ENCODE peak calls at places on chromosomes 3 and 15, in ten cellular contexts. D, Y, N, O, G, K, S, R, J and E are unnamed samples.
A peak's percentile ranks its signal among the peaks of the same experiment; 100 is the strongest.

GRCh38 chr15:51846066-51846462 is 16.6 kb downstream of the TMOD3 start:
- DNase-seq in S (no peak), J (no peak), Y (no peak), R (no peak), N (no peak), O (no peak), K (no peak), G (no peak), D (no peak), E (no peak)

GRCh38 chr15:29668120-29668602 is 154.1 kb downstream of the TJP1 start:
- DNase-seq in O (peak; percentile 72), N (peak; percentile 88), G (peak; percentile 92), Y (peak; percentile 60), J (peak; percentile 91), K (peak; percentile 86), R (no peak), D (peak; percentile 56), S (peak; percentile 60), E (no peak)

GRCh38 chr3:14633417-14633816 is 18.1 kb upstream of the CCDC174 start:
- DNase-seq in K (no peak), G (no peak), J (no peak), S (no peak), Y (no peak), R (no peak), N (no peak), D (no peak), O (no peak), E (no peak)

GRCh38 chr15:71103102-71103676 is 12.1 kb upstream of the THSD4 start:
- DNase-seq in Y (peak; percentile 68), D (no peak), O (peak; percentile 9), S (no peak), J (no peak), N (peak; percentile 68), R (no peak), G (peak; percentile 30), K (peak; percentile 54), E (no peak)

GRCh38 chr15:31341036-31341435 is 14.4 kb downstream of the KLF13 start:
- DNase-seq in J (no peak), R (no peak), O (no peak), N (no peak), S (no peak), D (no peak), Y (no peak), G (no peak), K (no peak), E (no peak)

GRCh38 chr3:128217702-128218475 is 64.6 kb downstream of the EEFSEC start:
- DNase-seq in Y (no peak), O (no peak), G (no peak), S (no peak), N (peak; percentile 79), D (no peak), J (no peak), R (peak; percentile 33), K (peak; percentile 67), E (no peak)

GRCh38 chr3:55951371-55951770 is 464.3 kb upstream of the WNT5A start:
- DNase-seq in G (no peak), N (no peak), R (no peak), D (no peak), O (no peak), Y (no peak), J (no peak), S (no peak), K (no peak), E (no peak)

GRCh38 chr15:90419202-90419601 is 31.2 kb downstream of the IQGAP1 start:
- DNase-seq in N (no peak), G (no peak), S (no peak), Y (no peak), D (no peak), J (no peak), K (no peak), O (no peak), R (peak; percentile 38), E (no peak)

GRCh38 chr15:62931650-62932049 is 110.9 kb upstream of the TPM1 start:
- DNase-seq in N (no peak), D (no peak), S (no peak), G (no peak), O (no peak), Y (no peak), J (no peak), R (no peak), K (no peak), E (no peak)

GRCh38 chr15:62925875-62926274 is 116.7 kb upstream of the TPM1 start:
- DNase-seq in D (no peak), J (no peak), S (no peak), Y (no peak), G (no peak), O (no peak), K (no peak), R (no peak), N (no peak), E (no peak)

GRCh38 chr15:62927196-62927595 is 115.4 kb upstream of the TPM1 start:
- DNase-seq in Y (no peak), J (no peak), D (no peak), K (no peak), N (peak; percentile 29), S (no peak), G (no peak), R (no peak), O (no peak), E (no peak)

GRCh38 chr15:62928996-62929350 is 113.6 kb upstream of the TPM1 start:
- DNase-seq in R (no peak), O (no peak), G (no peak), N (peak; percentile 92), S (no peak), J (no peak), D (no peak), Y (peak; percentile 29), K (peak; percentile 90), E (no peak)

GRCh38 chr15:62928242-62928995 is 114.1 kb upstream of the TPM1 start:
- DNase-seq in R (no peak), N (peak; percentile 92), D (peak; percentile 47), J (no peak), S (no peak), K (peak; percentile 93), G (no peak), Y (peak; percentile 70), O (no peak), E (no peak)
- TF ChIP-seq CTCF in R (no peak), N (peak; percentile 56), D (peak; percentile 40), J (no peak), S (peak; percentile 23), K (peak; percentile 33), G (no peak), Y (peak; percentile 45), O (peak; percentile 20), E (no peak)

GRCh38 chr15:81175496-81175895 is 21.2 kb upstream of the IL16 start:
- DNase-seq in N (no peak), J (no peak), K (no peak), O (no peak), R (no peak), D (no peak), G (no peak), Y (no peak), S (no peak), E (no peak)

GRCh38 chr15:81178365-81178764 is 18.3 kb upstream of the IL16 start:
- DNase-seq in D (no peak), N (no peak), K (no peak), O (no peak), S (no peak), R (no peak), Y (no peak), G (no peak), J (no peak), E (no peak)

GRCh38 chr15:81174125-81174524 is 22.6 kb upstream of the IL16 start:
- DNase-seq in G (no peak), R (no peak), D (no peak), K (no peak), S (no peak), J (no peak), O (no peak), N (no peak), Y (no peak), E (no peak)

GRCh38 chr15:81174759-81175327 is 21.8 kb upstream of the IL16 start:
- DNase-seq in O (no peak), K (no peak), D (no peak), R (no peak), Y (no peak), J (no peak), G (no peak), N (no peak), S (no peak), E (no peak)

GRCh38 chr15:81176291-81176893 is 20.3 kb upstream of the IL16 start:
- DNase-seq in G (peak; percentile 15), R (no peak), Y (no peak), N (no peak), S (no peak), D (no peak), O (no peak), J (peak; percentile 70), K (no peak), E (no peak)
- TF ChIP-seq CTCF in G (no peak), R (no peak), Y (no peak), N (no peak), S (no peak), D (no peak), O (no peak), J (peak; percentile 18), K (no peak), E (no peak)

DNA sequence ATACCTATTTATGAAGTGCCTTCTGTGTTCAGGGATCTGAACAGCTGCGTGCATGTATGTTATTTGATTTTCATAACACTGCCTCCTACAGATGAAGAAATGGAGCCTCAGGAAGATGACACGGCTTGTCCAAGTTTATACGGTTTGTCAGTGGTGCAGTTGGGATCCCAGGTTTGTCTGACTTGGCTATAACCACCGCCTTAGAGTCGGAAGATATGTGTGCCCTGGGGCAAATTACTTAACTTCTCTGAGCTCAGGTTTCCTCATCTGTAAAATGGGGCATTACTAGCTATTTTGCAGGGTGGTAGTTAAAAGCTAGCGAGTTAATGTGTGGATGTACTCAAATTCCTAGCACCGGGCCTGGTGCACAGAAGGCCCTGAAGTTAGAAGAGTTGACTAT is 54.1 kb upstream of the ANP32A start:
- DNase-seq in D (no peak), N (no peak), K (no peak), S (no peak), O (no peak), R (no peak), Y (no peak), J (no peak), G (no peak), E (no peak)
- TF ChIP-seq CTCF in D (no peak), N (no peak), K (no peak), S (no peak), O (no peak), R (no peak), Y (no peak), J (no peak), G (no peak), E (no peak)

DNA sequence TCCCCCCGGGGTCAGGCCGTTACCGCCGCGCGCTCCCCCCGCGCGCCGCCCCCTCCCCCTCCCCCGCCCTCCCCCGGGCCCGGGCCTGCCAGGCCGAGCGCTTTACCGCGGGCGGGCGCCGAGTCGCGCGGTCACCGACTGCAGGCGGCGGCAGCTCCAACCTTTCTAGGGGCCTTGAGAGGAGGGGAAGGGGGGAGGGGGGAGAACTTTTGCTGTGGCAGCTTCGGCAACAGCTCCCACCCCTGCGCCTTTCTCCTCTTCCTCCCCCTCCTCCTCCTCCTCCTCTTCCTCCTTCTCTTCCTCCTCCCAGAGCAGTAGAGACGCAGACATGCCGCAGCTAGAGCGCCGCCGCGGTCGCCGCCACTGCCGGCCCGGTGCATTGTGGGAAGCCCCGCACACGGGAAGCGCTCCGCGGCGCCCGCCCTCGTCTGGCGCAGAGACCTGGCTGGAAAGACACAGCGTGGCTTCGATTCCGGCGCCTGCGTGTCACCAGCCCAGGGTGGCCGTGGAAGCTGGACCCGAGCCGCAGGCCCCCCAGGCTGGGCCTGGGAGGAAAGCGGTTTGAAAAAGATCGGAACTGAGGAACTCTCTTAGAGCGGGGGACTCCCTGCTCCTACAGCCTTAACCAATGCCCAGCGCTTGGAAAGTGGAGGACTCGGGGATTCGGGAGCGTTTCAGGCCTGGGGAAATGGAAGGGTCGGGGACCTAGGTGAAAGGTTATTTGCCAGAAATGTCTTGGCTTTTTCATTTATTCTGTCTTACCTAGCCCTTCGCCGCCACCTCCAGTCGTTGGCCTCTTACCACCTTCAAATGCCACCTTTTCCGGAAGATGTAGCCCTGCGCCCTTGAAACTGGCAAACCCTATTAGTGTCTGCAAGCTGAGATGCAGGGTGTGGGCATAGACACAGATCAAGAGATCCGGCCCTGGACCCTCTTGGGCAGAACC is at the start of gene ZNF148:
- DNase-seq in O (peak; percentile 87), S (peak; percentile 83), N (peak; percentile 84), Y (peak; percentile 95), J (peak; percentile 90), R (peak; percentile 93), D (peak; percentile 63), G (peak; percentile 92), K (peak; percentile 92), E (peak; percentile 90)
- TF ChIP-seq CTCF in O (no peak), S (peak; percentile 8), N (peak; percentile 11), Y (no peak), J (no peak), R (no peak), D (no peak), G (no peak), K (no peak), E (no peak)